ENCODE peak calls at places on chromosome 5, in five cellular contexts. Q, F, G, T and N are unnamed samples.

GRCh38 chr5:68478306-68479091 is 262.9 kb downstream of the PIK3R1 start:
- DNase-seq in Q (no peak), F (peak), G (peak), T (no peak), N (peak)

GRCh38 chr5:35884125-35884788 is 27.6 kb downstream of the IL7R start:
- DNase-seq in Q (peak), F (no peak), G (peak), T (no peak), N (peak)

GRCh38 chr5:179221196-179221876 is 123.9 kb downstream of the ADAMTS2 start:
- DNase-seq in Q (no peak), F (no peak), G (no peak), T (no peak), N (no peak)

GRCh38 chr5:538801-539468 is 14.7 kb upstream of the SLC9A3 start:
- DNase-seq in Q (no peak), F (no peak), G (no peak), T (no peak), N (peak)

GRCh38 chr5:174386306-174386705 is 338.1 kb upstream of the MSX2 start:
- DNase-seq in Q (no peak), F (no peak), G (no peak), T (no peak), N (no peak)

GRCh38 chr5:114789773-114790402 is 379.8 kb downstream of the TRIM36 start:
- DNase-seq in Q (peak), F (peak), G (peak), T (no peak), N (peak)

GRCh38 chr5:87302061-87302460 is 34.4 kb downstream of the RASA1 start:
- DNase-seq in Q (no peak), F (no peak), G (no peak), T (no peak), N (no peak)

GRCh38 chr5:157267766-157268480 is 2.0 kb downstream of the CYFIP2 start:
- DNase-seq in Q (no peak), F (peak), G (peak), T (no peak), N (no peak)

GRCh38 chr5:178404987-178405386 is 172.4 kb upstream of the PHYKPL start:
- DNase-seq in Q (no peak), F (no peak), G (no peak), T (no peak), N (no peak)

GRCh38 chr5:151459680-151460079 is 12.3 kb downstream of the SLC36A1 start:
- DNase-seq in Q (no peak), F (no peak), G (no peak), T (no peak), N (no peak)

GRCh38 chr5:107968998-107969397 is 298.3 kb upstream of the EFNA5 start:
- DNase-seq in Q (no peak), F (no peak), G (no peak), T (no peak), N (no peak)